ENCODE peak calls at places on chromosome 13, in four cellular contexts. One of them, this sample, is unnamed.

GRCh38 chr13:99961634-99962033 is 9.9 kb downstream of the ZIC5 start:
- DNase-seq in K562: no peak
- DNase-seq in GM12878: no peak
- DNase-seq in HepG2: no peak
- DNase-seq in this sample: no peak

GRCh38 chr13:23743269-23743668 is 145.9 kb downstream of the MIPEP start:
- DNase-seq in K562: no peak
- DNase-seq in GM12878: no peak
- DNase-seq in HepG2: no peak
- DNase-seq in this sample: no peak

GRCh38 chr13:73072501-73072900 is 13.7 kb downstream of the KLF5 start:
- DNase-seq in K562: no peak
- DNase-seq in GM12878: no peak
- DNase-seq in HepG2: no peak
- DNase-seq in this sample: no peak

GRCh38 chr13:98267080-98267912 is 90.2 kb upstream of the RNF113B start:
- DNase-seq in K562: no peak
- DNase-seq in GM12878: peak
- DNase-seq in HepG2: peak
- DNase-seq in this sample: no peak

GRCh38 chr13:76527041-76527440 is 359.2 kb downstream of the KCTD12 start:
- DNase-seq in K562: no peak
- DNase-seq in GM12878: no peak
- DNase-seq in HepG2: no peak
- DNase-seq in this sample: no peak

GRCh38 chr13:65095697-65096096 is 2134.4 kb downstream of the PCDH9 start:
- DNase-seq in K562: no peak
- DNase-seq in GM12878: no peak
- DNase-seq in HepG2: no peak
- DNase-seq in this sample: no peak

GRCh38 chr13:112119192-112120030 is 52.5 kb downstream of the SOX1 start:
- DNase-seq in K562: no peak
- DNase-seq in GM12878: no peak
- DNase-seq in HepG2: no peak
- DNase-seq in this sample: no peak

GRCh38 chr13:102784501-102784900 is 10.9 kb upstream of the TEX30 start:
- DNase-seq in K562: no peak
- DNase-seq in GM12878: no peak
- DNase-seq in HepG2: no peak
- DNase-seq in this sample: no peak

GRCh38 chr13:46728777-46729176 is 68.2 kb downstream of the ESD start:
- DNase-seq in K562: peak
- DNase-seq in GM12878: no peak
- DNase-seq in HepG2: peak
- DNase-seq in this sample: no peak

GRCh38 chr13:34466301-34466700 is 475.8 kb upstream of the NBEA start:
- DNase-seq in K562: no peak
- DNase-seq in GM12878: no peak
- DNase-seq in HepG2: no peak
- DNase-seq in this sample: no peak

GRCh38 chr13:23750383-23751121 is 138.6 kb downstream of the MIPEP start:
- DNase-seq in K562: no peak
- DNase-seq in GM12878: no peak
- DNase-seq in HepG2: no peak
- DNase-seq in this sample: no peak

GRCh38 chr13:42883771-42884170 is 102.4 kb downstream of the FAM216B start:
- DNase-seq in K562: no peak
- DNase-seq in GM12878: no peak
- DNase-seq in HepG2: no peak
- DNase-seq in this sample: no peak

GRCh38 chr13:40452741-40453665 is 213.4 kb downstream of the FOXO1 start:
- DNase-seq in K562: no peak
- DNase-seq in GM12878: no peak
- DNase-seq in HepG2: peak
- DNase-seq in this sample: no peak

GRCh38 chr13:47004022-47004421 is 107.2 kb upstream of the HTR2A start:
- DNase-seq in K562: no peak
- DNase-seq in GM12878: no peak
- DNase-seq in HepG2: no peak
- DNase-seq in this sample: no peak

GRCh38 chr13:42064966-42065365 is 16.5 kb downstream of the DGKH start:
- DNase-seq in K562: no peak
- DNase-seq in GM12878: no peak
- DNase-seq in HepG2: no peak
- DNase-seq in this sample: no peak

GRCh38 chr13:98804336-98804855 is 51.9 kb upstream of the SLC15A1 start:
- DNase-seq in K562: no peak
- DNase-seq in GM12878: no peak
- DNase-seq in HepG2: no peak
- DNase-seq in this sample: no peak

GRCh38 chr13:36359301-36359950 is 13.2 kb upstream of the SPART start:
- DNase-seq in K562: no peak
- DNase-seq in GM12878: no peak
- DNase-seq in HepG2: peak
- DNase-seq in this sample: no peak

GRCh38 chr13:110447058-110447511 is 114.4 kb downstream of the RAB20 start:
- DNase-seq in K562: no peak
- DNase-seq in GM12878: peak
- DNase-seq in HepG2: peak
- DNase-seq in this sample: no peak

GRCh38 chr13:102354011-102354410 is 47.8 kb downstream of the FGF14 start:
- DNase-seq in K562: no peak
- DNase-seq in GM12878: no peak
- DNase-seq in HepG2: no peak
- DNase-seq in this sample: no peak

GRCh38 chr13:112753868-112754267 is 64.0 kb downstream of the ATP11A start:
- DNase-seq in K562: no peak
- DNase-seq in GM12878: no peak
- DNase-seq in HepG2: no peak
- DNase-seq in this sample: no peak

GRCh38 chr13:102774210-102774560 is 599 bp upstream of the TEX30 start:
- DNase-seq in K562: peak
- DNase-seq in GM12878: no peak
- DNase-seq in HepG2: no peak
- DNase-seq in this sample: no peak

GRCh38 chr13:24341439-24341838 is 32.1 kb downstream of the C1QTNF9 start:
- DNase-seq in K562: no peak
- DNase-seq in GM12878: no peak
- DNase-seq in HepG2: no peak
- DNase-seq in this sample: no peak

GRCh38 chr13:112756967-112757758 is 67.3 kb downstream of the ATP11A start:
- DNase-seq in K562: no peak
- DNase-seq in GM12878: no peak
- DNase-seq in HepG2: peak
- DNase-seq in this sample: no peak

GRCh38 chr13:77896977-77897376 is 21.7 kb downstream of the EDNRB start:
- DNase-seq in K562: no peak
- DNase-seq in GM12878: no peak
- DNase-seq in HepG2: no peak
- DNase-seq in this sample: no peak

GRCh38 chr13:87671031-87671823 is at the start of gene SLITRK5:
- DNase-seq in K562: no peak
- DNase-seq in GM12878: no peak
- DNase-seq in HepG2: peak
- DNase-seq in this sample: peak

GRCh38 chr13:39123578-39123977 is 85.3 kb downstream of the NHLRC3 start:
- DNase-seq in K562: no peak
- DNase-seq in GM12878: no peak
- DNase-seq in HepG2: no peak
- DNase-seq in this sample: no peak

GRCh38 chr13:37173214-37173613 is 67.8 kb upstream of the CSNK1A1L start:
- DNase-seq in K562: no peak
- DNase-seq in GM12878: no peak
- DNase-seq in HepG2: no peak
- DNase-seq in this sample: no peak

GRCh38 chr13:50518791-50519201 is 324.7 kb downstream of the DLEU7 start:
- DNase-seq in K562: no peak
- DNase-seq in GM12878: no peak
- DNase-seq in HepG2: no peak
- DNase-seq in this sample: no peak

GRCh38 chr13:31980842-31981241 is 50.7 kb upstream of the FRY start:
- DNase-seq in K562: no peak
- DNase-seq in GM12878: no peak
- DNase-seq in HepG2: no peak
- DNase-seq in this sample: no peak
- TF ChIP-seq CREM in K562: no peak
- TF ChIP-seq CREM in GM12878: no peak
- TF ChIP-seq CREM in HepG2: no peak
- TF ChIP-seq CREM in this sample: no peak

GRCh38 chr13:21076265-21076653 is 14.9 kb upstream of the LATS2 start:
- DNase-seq in K562: no peak
- DNase-seq in GM12878: no peak
- DNase-seq in HepG2: no peak
- DNase-seq in this sample: peak

GRCh38 chr13:21075303-21076264 is 14.2 kb upstream of the LATS2 start:
- DNase-seq in K562: no peak
- DNase-seq in GM12878: no peak
- DNase-seq in HepG2: no peak
- DNase-seq in this sample: peak

GRCh38 chr13:21079206-21079605 is 17.8 kb upstream of the LATS2 start:
- DNase-seq in K562: no peak
- DNase-seq in GM12878: no peak
- DNase-seq in HepG2: no peak
- DNase-seq in this sample: no peak

GRCh38 chr13:21078501-21078900 is 17.1 kb upstream of the LATS2 start:
- DNase-seq in K562: no peak
- DNase-seq in GM12878: no peak
- DNase-seq in HepG2: no peak
- DNase-seq in this sample: no peak

GRCh38 chr13:21077360-21078353 is 16.3 kb upstream of the LATS2 start:
- DNase-seq in K562: no peak
- DNase-seq in GM12878: no peak
- DNase-seq in HepG2: no peak
- DNase-seq in this sample: no peak
- TF ChIP-seq TCF7 in K562: no peak
- TF ChIP-seq TCF7 in GM12878: no peak
- TF ChIP-seq TCF7 in HepG2: no peak
- TF ChIP-seq TCF7 in this sample: no peak

DNA sequence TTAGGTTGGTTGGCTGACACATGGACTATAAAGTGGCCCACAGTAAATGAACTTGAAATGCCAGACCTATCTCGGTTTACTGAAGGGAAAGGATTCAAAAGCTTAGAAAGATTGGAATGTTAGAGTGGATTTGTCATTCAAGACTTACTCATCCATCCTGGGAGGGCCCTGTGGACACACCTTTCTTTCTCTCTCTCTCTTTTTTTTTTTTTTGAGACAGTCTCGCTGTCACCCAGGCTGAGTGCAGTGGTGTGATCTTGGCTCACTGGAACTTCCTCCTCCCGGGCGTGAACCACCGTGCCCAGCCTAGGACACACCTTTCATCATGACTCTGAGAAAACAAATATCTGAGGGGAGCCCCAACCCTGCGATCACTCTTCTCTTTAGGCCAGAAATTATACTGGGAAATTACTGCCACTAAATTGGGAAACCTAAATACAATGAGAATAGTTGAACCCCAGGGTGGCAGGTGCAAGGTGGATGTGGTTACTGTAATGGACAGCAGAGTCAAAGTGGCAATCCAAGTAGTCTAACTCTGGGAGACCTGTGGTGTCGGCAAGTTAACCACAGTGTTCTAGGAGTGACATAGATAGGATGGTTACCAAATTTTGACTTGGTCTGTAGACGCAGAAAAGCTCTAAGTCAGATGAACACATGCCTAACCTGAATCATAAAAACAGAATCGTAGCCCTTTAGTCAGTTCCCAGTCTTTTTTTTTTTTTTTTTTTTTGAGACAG is 47.1 kb upstream of the ZMYM5 start:
- DNase-seq in K562: no peak
- DNase-seq in GM12878: no peak
- DNase-seq in HepG2: no peak
- DNase-seq in this sample: no peak
- TF ChIP-seq CREM in K562: no peak
- TF ChIP-seq CREM in GM12878: no peak
- TF ChIP-seq CREM in HepG2: no peak
- TF ChIP-seq CREM in this sample: no peak

DNA sequence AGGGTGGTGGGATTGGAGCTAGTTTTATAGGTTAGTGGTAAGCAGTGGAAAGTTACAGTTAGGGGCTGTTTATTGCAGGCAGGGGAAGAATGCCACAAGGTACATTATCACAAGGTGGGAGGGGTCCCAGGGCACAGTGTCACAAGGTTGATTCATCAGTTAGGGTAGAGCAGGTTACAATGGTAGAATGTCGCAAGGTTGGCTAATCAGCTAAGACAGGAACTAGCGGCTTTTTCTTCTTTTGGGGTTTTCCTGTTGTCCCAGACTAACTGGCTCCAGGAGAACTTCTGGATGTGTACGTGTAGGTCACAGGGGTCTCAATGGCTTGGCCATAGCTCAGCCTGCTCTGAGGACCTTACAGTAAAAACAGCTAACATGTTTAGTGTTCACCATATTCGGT is 1221.1 kb downstream of the SLITRK1 start:
- DNase-seq in K562: no peak
- DNase-seq in GM12878: no peak
- DNase-seq in HepG2: peak
- DNase-seq in this sample: no peak
- TF ChIP-seq TCF7 in K562: no peak
- TF ChIP-seq TCF7 in GM12878: no peak
- TF ChIP-seq TCF7 in HepG2: no peak
- TF ChIP-seq TCF7 in this sample: no peak

GRCh38 chr13:44336934-44337333 is 36.7 kb upstream of the SERP2 start:
- DNase-seq in K562: no peak
- DNase-seq in GM12878: no peak
- DNase-seq in HepG2: no peak
- DNase-seq in this sample: no peak

GRCh38 chr13:44335463-44335862 is 38.2 kb upstream of the SERP2 start:
- DNase-seq in K562: no peak
- DNase-seq in GM12878: no peak
- DNase-seq in HepG2: no peak
- DNase-seq in this sample: no peak

GRCh38 chr13:44334751-44335150 is 38.9 kb upstream of the SERP2 start:
- DNase-seq in K562: no peak
- DNase-seq in GM12878: no peak
- DNase-seq in HepG2: no peak
- DNase-seq in this sample: no peak

GRCh38 chr13:44340508-44340907 is 33.1 kb upstream of the SERP2 start:
- DNase-seq in K562: no peak
- DNase-seq in GM12878: no peak
- DNase-seq in HepG2: no peak
- DNase-seq in this sample: no peak

GRCh38 chr13:44337581-44337980 is 36.0 kb upstream of the SERP2 start:
- DNase-seq in K562: no peak
- DNase-seq in GM12878: no peak
- DNase-seq in HepG2: no peak
- DNase-seq in this sample: no peak
- TF ChIP-seq CREM in K562: no peak
- TF ChIP-seq CREM in GM12878: no peak
- TF ChIP-seq CREM in HepG2: no peak
- TF ChIP-seq CREM in this sample: no peak

This sample was measured in WTC11.